ENCODE peak calls at places on chromosomes 13 and 19, in seven cellular contexts. W, G, L, K, S, Z and H are unnamed samples. For H3K9me3, the result is how much of the 10 kb centered on the place peaks cover.

GRCh38 chr19:55340144-55340783 is 588 bp downstream of the KMT5C start:
- DNase-seq in G (peak), K (no peak), S (peak), W (no peak), Z (peak), L (no peak), H (no peak)

GRCh38 chr19:4058696-4059492 is 7.8 kb downstream of the ZBTB7A start:
- DNase-seq in S (no peak), K (no peak), G (peak), L (no peak), Z (no peak), W (no peak), H (no peak)

GRCh38 chr13:51679616-51680015 is 95.4 kb downstream of the WDFY2 start:
- DNase-seq in K (no peak), W (no peak), S (no peak), L (no peak), Z (no peak), G (no peak), H (no peak)

GRCh38 chr13:79995334-79995733 is 345.6 kb downstream of the SPRY2 start:
- DNase-seq in Z (no peak), S (no peak), G (no peak), L (peak), W (peak), K (no peak), H (no peak)

GRCh38 chr13:94315188-94315587 is 164.3 kb downstream of the DCT start:
- DNase-seq in Z (no peak), L (no peak), K (no peak), S (no peak), G (no peak), W (no peak), H (no peak)

GRCh38 chr13:74325106-74325505 is 190.9 kb upstream of the KLF12 start:
- DNase-seq in W (peak), G (no peak), K (no peak), Z (no peak), L (peak), S (no peak), H (no peak)

GRCh38 chr19:17339088-17339741 is 1.9 kb downstream of the GTPBP3 start:
- DNase-seq in G (no peak), S (no peak), W (no peak), Z (no peak), L (no peak), K (no peak), H (no peak)

GRCh38 chr13:80906860-80907259 is 565.9 kb upstream of the SPRY2 start:
- DNase-seq in S (no peak), G (no peak), K (no peak), L (no peak), Z (no peak), W (no peak), H (no peak)

GRCh38 chr13:59982631-59983382 is 180.9 kb downstream of the DIAPH3 start:
- DNase-seq in K (no peak), S (no peak), L (no peak), Z (no peak), G (no peak), W (peak), H (no peak)

GRCh38 chr13:53601181-53601580 is 572.6 kb downstream of the OLFM4 start:
- DNase-seq in K (no peak), G (no peak), S (no peak), L (no peak), Z (no peak), W (no peak), H (no peak)

GRCh38 chr19:16626796-16627193 is 1.2 kb downstream of the MED26 start:
- DNase-seq in K (no peak), G (no peak), S (no peak), W (no peak), Z (no peak), L (no peak), H (no peak)

GRCh38 chr19:281156-281853 is 9.9 kb downstream of the PLPP2 start:
- DNase-seq in L (no peak), Z (no peak), K (peak), W (no peak), G (no peak), S (no peak), H (no peak)

GRCh38 chr19:41000310-41000737 is 9.2 kb downstream of the CYP2B6 start:
- DNase-seq in W (no peak), S (no peak), K (peak), G (peak), L (peak), Z (no peak), H (no peak)

GRCh38 chr19:38685666-38686529 is 38.4 kb downstream of the ACTN4 start:
- DNase-seq in Z (no peak), S (no peak), K (no peak), G (no peak), L (peak), W (peak), H (no peak)

GRCh38 chr13:50033696-50034095 is 18.5 kb downstream of the KCNRG start:
- DNase-seq in G (no peak), W (peak), K (no peak), S (no peak), L (no peak), Z (no peak), H (no peak)

DNA sequence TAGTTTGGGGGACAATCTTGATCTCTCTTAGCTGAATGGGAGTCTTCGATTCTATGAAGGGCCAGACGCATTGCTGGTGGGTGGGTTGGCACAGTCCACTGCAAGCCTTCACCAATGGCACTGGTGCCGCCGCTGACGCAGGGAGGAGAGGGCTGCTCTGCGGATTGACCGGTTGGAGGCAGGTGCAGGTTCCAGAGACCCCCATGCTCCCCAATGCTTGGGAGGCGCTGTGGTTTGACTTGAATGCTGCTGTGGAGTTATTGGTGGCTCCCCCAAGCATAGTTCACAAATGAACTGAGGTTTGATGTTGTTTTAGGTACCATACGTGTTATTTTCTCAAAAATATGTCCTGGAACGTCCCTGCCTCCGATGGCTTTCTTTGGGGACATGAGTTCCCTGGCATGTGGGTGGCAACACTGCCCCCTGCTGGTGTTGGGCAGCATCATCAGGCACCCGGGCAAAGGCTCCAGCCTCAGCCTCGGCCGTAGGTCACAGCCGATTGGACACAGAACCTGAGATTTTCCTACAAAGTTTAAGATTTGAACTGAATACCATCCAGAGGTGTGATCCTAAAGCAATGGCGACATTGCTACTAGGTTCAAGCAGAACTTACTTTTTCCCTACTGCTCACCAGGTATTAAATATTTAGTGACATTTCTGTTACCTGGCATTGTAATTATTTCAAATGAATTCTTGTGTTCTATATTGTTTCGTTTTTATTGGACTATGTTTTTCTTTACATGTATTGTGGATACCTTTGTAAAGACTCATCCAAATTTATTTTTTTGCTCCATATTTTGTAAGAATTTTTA is 95.5 kb downstream of the ANKRD10 start:
- DNase-seq in L (peak), W (peak), G (peak), K (peak), Z (peak), S (peak), H (peak)
- H3K9me3 ChIP-seq in L (under half), W (under half), G (under half), K (under half), Z (under half), S (under half), H (under half)

DNA sequence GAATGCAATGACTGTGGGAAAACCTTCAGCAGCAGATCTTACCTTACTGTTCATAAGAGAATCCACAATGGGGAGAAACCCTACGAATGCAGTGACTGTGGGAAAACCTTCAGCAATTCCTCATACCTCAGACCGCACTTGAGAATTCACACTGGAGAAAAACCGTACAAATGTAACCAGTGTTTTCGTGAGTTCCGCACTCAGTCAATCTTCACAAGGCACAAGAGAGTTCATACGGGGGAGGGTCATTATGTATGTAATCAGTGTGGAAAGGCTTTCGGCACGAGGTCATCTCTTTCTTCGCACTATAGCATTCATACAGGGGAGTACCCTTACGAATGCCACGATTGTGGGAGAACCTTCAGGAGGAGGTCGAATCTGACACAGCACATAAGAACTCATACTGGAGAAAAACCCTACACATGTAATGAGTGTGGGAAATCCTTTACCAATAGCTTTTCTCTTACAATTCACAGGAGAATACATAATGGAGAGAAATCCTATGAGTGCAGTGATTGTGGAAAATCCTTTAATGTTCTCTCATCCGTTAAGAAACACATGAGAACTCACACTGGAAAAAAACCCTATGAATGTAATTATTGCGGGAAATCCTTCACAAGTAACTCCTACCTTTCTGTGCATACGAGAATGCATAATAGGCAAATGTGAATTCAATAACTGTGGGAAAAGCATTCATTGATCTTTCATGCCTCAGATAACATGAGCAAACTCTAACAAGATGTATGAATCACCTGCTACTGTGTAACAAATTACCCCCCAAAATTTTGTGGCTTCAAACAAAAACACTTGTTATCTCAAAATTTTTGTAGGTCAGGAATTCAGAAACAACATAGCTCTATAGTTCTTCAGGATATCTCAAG is 13.8 kb downstream of the ZNF557 start:
- DNase-seq in K (no peak), Z (no peak), G (no peak), W (peak), L (peak), S (no peak), H (no peak)
- H3K9me3 ChIP-seq in K (half or more), Z (half or more), G (half or more), W (half or more), L (half or more), S (half or more), H (under half)

GRCh38 chr19:58434217-58434616 is 5.7 kb downstream of the ZNF132 start:
- DNase-seq in G (no peak), K (no peak), Z (no peak), L (no peak), S (no peak), W (peak), H (no peak)
- H3K9me3 ChIP-seq in G (half or more), K (half or more), Z (half or more), L (under half), S (half or more), W (half or more), H (under half)

DNA sequence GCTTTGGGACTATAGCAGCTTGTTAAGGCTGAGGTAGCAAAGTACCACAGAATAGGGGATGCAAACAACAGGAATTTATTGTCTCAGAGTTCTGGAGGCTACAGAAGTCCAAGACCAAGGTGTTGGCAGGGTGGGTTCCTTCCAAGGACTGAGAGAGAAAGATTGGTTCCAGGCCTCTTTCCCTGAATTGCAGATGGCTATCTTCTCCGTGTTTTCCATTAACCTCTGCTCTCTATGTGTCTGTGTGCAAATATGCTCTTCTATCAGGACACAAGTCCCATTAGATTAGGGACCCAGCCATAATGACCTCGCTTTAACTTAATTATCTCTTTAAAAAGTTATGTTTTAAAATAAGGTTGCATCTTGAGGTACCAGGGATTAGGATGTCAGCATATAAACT is 1732.9 kb upstream of the SLC10A2 start:
- DNase-seq in W (no peak), G (no peak), Z (no peak), S (no peak), K (no peak), L (no peak), H (no peak)
- H3K9me3 ChIP-seq in W (under half), G (under half), Z (under half), S (under half), K (under half), L (under half), H (under half)

DNA sequence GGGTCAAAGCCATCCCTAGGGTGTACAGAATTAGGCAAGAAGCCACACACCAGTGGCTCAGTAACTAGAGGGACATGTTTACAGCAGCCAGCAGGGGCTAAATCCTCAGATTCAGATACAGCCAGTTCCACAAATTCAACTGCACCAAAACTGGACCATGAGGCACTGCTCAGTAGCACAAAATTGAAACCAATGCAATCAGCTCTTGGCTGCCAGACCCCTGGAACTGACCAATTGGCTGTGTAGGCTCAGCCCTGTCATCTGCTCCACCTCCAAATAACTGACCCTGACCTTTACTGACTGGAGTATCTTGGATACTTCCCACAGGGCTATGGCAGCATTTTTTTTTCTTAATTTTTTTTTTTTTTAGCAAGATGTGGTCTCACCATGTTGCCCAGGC is 226.5 kb downstream of the FOXO1 start:
- DNase-seq in Z (peak), S (no peak), G (no peak), K (no peak), W (no peak), L (no peak), H (peak)
- H3K9me3 ChIP-seq in Z (under half), S (under half), G (under half), K (under half), W (under half), L (under half), H (under half)

DNA sequence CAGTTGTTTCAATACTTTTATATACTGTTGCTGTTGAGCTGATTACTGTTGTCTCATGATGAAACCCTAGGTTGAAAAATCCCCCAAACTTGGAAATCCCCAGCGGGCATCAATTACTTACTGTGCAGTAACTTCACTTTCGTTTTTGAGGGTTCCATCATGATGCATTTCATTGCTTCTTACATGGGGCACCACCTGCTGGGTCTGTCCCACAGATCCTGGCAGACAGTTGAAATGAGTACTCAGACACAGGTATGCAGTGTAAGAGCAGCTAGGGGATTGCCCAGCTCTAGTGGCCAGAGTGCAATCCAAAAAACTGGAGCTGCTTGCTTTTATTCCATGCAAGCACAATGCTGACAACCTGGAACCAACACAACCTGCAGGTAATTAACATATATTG is 132.5 kb upstream of the ZNF91 start:
- DNase-seq in S (no peak), K (no peak), G (no peak), W (no peak), L (no peak), Z (no peak), H (no peak)
- H3K9me3 ChIP-seq in S (under half), K (under half), G (under half), W (under half), L (under half), Z (under half), H (under half)

GRCh38 chr19:14272623-14273022 is 66.7 kb upstream of the ADGRL1 start:
- DNase-seq in S (no peak), G (no peak), Z (no peak), W (no peak), K (no peak), L (no peak), H (no peak)

GRCh38 chr19:14267224-14267741 is 61.3 kb upstream of the ADGRL1 start:
- DNase-seq in Z (no peak), K (no peak), S (no peak), W (no peak), G (no peak), L (no peak), H (no peak)

GRCh38 chr19:14277608-14278007 is 71.6 kb upstream of the ADGRL1 start:
- DNase-seq in W (no peak), Z (no peak), L (no peak), K (no peak), G (no peak), S (no peak), H (no peak)

DNA sequence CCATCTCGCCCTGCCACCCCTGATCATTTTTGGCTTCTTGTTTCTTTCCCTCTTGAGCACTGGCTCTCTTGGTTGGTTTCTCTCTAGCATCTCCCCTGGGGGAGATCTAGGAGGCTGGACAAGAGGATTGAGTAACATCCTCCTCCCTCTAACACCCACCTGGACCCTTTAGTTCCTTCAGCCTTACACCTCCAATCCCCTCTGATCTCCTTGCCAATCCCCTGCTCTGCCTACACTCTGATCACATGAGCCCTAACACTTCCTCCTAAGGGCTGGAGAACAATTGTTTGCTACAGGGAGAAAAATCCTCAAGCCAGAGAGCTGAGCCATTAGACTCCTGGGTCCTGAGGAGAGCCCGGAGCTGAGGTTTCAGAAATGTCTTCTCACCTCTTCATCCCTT is 65.9 kb upstream of the ADGRL1 start:
- DNase-seq in G (no peak), W (no peak), K (no peak), L (no peak), Z (no peak), S (no peak), H (no peak)
- H3K9me3 ChIP-seq in G (under half), W (under half), K (under half), L (under half), Z (under half), S (under half), H (under half)

GRCh38 chr19:2850256-2850925 is 9.1 kb downstream of the ZNF555 start:
- DNase-seq in L (no peak), S (no peak), Z (no peak), K (no peak), G (no peak), W (no peak), H (no peak)
- H3K9me3 ChIP-seq in L (under half), S (under half), Z (half or more), K (under half), G (half or more), W (half or more), H (under half)

GRCh38 chr19:6613711-6614110 is 22.8 kb upstream of the CD70 start:
- DNase-seq in G (no peak), W (no peak), L (peak), K (no peak), S (no peak), Z (no peak), H (no peak)
- H3K9me3 ChIP-seq in G (under half), W (under half), L (under half), K (under half), S (under half), Z (under half), H (under half)

GRCh38 chr19:58209577-58209976 is 19.1 kb upstream of the ZNF544 start:
- DNase-seq in Z (no peak), G (no peak), W (no peak), S (no peak), K (no peak), L (no peak), H (no peak)

GRCh38 chr19:58203814-58204475 is 21.1 kb downstream of the ZNF274 start:
- DNase-seq in S (no peak), K (no peak), L (no peak), W (no peak), G (no peak), Z (no peak), H (peak)

GRCh38 chr19:58204566-58204965 is 21.7 kb downstream of the ZNF274 start:
- DNase-seq in Z (no peak), G (no peak), K (no peak), L (no peak), S (no peak), W (no peak), H (peak)
- H3K9me3 ChIP-seq in Z (half or more), G (half or more), K (half or more), L (half or more), S (half or more), W (half or more), H (half or more)